ENCODE peak calls at places on chromosomes 12 and 14, in nine cellular contexts. One of them, this sample, is unnamed.

GRCh38 chr14:60067911-60068310 is 23.8 kb upstream of the PCNX4 start:
- DNase-seq in Right ventricle myocardium superior: no peak
- DNase-seq in aorta: no peak
- DNase-seq in RPMI7951: no peak
- DNase-seq in iPS-NIHi11: no peak
- DNase-seq in activated CD4-positive, alpha-beta T cell treated with anti-CD3 and anti-CD28 coated beads, Interleukin-2, amount 10 ng/mL, durations not matched to agents 7 days and 5 days: no peak
- DNase-seq in NCI-H748 treated with DMSO at 0.1 percent for 48 hours: no peak
- DNase-seq in Kasumi-1: no peak
- DNase-seq in cardiac muscle cell: no peak
- DNase-seq in this sample: no peak

GRCh38 chr14:86646688-86647687 is 1117.0 kb downstream of the FLRT2 start:
- DNase-seq in iPS-NIHi11: no peak
- DNase-seq in NCI-H748 treated with DMSO at 0.1 percent for 48 hours: no peak
- DNase-seq in aorta: no peak
- DNase-seq in Kasumi-1: peak; percentile 54
- DNase-seq in activated CD4-positive, alpha-beta T cell treated with anti-CD3 and anti-CD28 coated beads, Interleukin-2, amount 10 ng/mL, durations not matched to agents 7 days and 5 days: no peak
- DNase-seq in Right ventricle myocardium superior: no peak
- DNase-seq in RPMI7951: no peak
- DNase-seq in cardiac muscle cell: no peak
- DNase-seq in this sample: no peak

GRCh38 chr12:85385406-85385805 is 105.4 kb downstream of the ALX1 start:
- DNase-seq in aorta: no peak
- DNase-seq in iPS-NIHi11: no peak
- DNase-seq in RPMI7951: no peak
- DNase-seq in activated CD4-positive, alpha-beta T cell treated with anti-CD3 and anti-CD28 coated beads, Interleukin-2, amount 10 ng/mL, durations not matched to agents 7 days and 5 days: no peak
- DNase-seq in cardiac muscle cell: no peak
- DNase-seq in Kasumi-1: no peak
- DNase-seq in Right ventricle myocardium superior: no peak
- DNase-seq in NCI-H748 treated with DMSO at 0.1 percent for 48 hours: no peak
- DNase-seq in this sample: no peak

GRCh38 chr12:95218164-95218851 is 701 bp downstream of the VEZT start:
- DNase-seq in Kasumi-1: peak; percentile 56
- DNase-seq in RPMI7951: peak; percentile 75
- DNase-seq in cardiac muscle cell: no peak
- DNase-seq in Right ventricle myocardium superior: no peak
- DNase-seq in activated CD4-positive, alpha-beta T cell treated with anti-CD3 and anti-CD28 coated beads, Interleukin-2, amount 10 ng/mL, durations not matched to agents 7 days and 5 days: peak; percentile 50
- DNase-seq in aorta: no peak
- DNase-seq in NCI-H748 treated with DMSO at 0.1 percent for 48 hours: peak; percentile 75
- DNase-seq in iPS-NIHi11: no peak
- DNase-seq in this sample: peak; percentile 78

GRCh38 chr12:108645686-108646596 is 12.2 kb upstream of the SELPLG start:
- DNase-seq in activated CD4-positive, alpha-beta T cell treated with anti-CD3 and anti-CD28 coated beads, Interleukin-2, amount 10 ng/mL, durations not matched to agents 7 days and 5 days: no peak
- DNase-seq in Kasumi-1: peak; percentile 59
- DNase-seq in iPS-NIHi11: no peak
- DNase-seq in cardiac muscle cell: no peak
- DNase-seq in NCI-H748 treated with DMSO at 0.1 percent for 48 hours: no peak
- DNase-seq in Right ventricle myocardium superior: no peak
- DNase-seq in aorta: no peak
- DNase-seq in RPMI7951: no peak
- DNase-seq in this sample: no peak

GRCh38 chr14:63486729-63487128 is 56.4 kb downstream of the PPP2R5E start:
- DNase-seq in iPS-NIHi11: no peak
- DNase-seq in RPMI7951: no peak
- DNase-seq in cardiac muscle cell: no peak
- DNase-seq in Right ventricle myocardium superior: no peak
- DNase-seq in NCI-H748 treated with DMSO at 0.1 percent for 48 hours: no peak
- DNase-seq in activated CD4-positive, alpha-beta T cell treated with anti-CD3 and anti-CD28 coated beads, Interleukin-2, amount 10 ng/mL, durations not matched to agents 7 days and 5 days: no peak
- DNase-seq in aorta: no peak
- DNase-seq in Kasumi-1: no peak
- DNase-seq in this sample: no peak

GRCh38 chr12:21913823-21914222 is 27.4 kb downstream of the ABCC9 start:
- DNase-seq in cardiac muscle cell: no peak
- DNase-seq in iPS-NIHi11: no peak
- DNase-seq in Kasumi-1: no peak
- DNase-seq in activated CD4-positive, alpha-beta T cell treated with anti-CD3 and anti-CD28 coated beads, Interleukin-2, amount 10 ng/mL, durations not matched to agents 7 days and 5 days: no peak
- DNase-seq in aorta: no peak
- DNase-seq in RPMI7951: no peak
- DNase-seq in Right ventricle myocardium superior: no peak
- DNase-seq in NCI-H748 treated with DMSO at 0.1 percent for 48 hours: no peak
- DNase-seq in this sample: no peak

GRCh38 chr12:87953257-87953860 is 75.8 kb downstream of the C12orf50 start:
- DNase-seq in activated CD4-positive, alpha-beta T cell treated with anti-CD3 and anti-CD28 coated beads, Interleukin-2, amount 10 ng/mL, durations not matched to agents 7 days and 5 days: no peak
- DNase-seq in aorta: no peak
- DNase-seq in Kasumi-1: peak; percentile 87
- DNase-seq in Right ventricle myocardium superior: no peak
- DNase-seq in cardiac muscle cell: peak; percentile 37
- DNase-seq in NCI-H748 treated with DMSO at 0.1 percent for 48 hours: peak; percentile 15
- DNase-seq in RPMI7951: peak; percentile 10
- DNase-seq in iPS-NIHi11: peak; percentile 49
- DNase-seq in this sample: peak; percentile 70

GRCh38 chr14:53881161-53881846 is 75.3 kb downstream of the BMP4 start:
- DNase-seq in iPS-NIHi11: no peak
- DNase-seq in Right ventricle myocardium superior: no peak
- DNase-seq in cardiac muscle cell: no peak
- DNase-seq in aorta: no peak
- DNase-seq in NCI-H748 treated with DMSO at 0.1 percent for 48 hours: no peak
- DNase-seq in activated CD4-positive, alpha-beta T cell treated with anti-CD3 and anti-CD28 coated beads, Interleukin-2, amount 10 ng/mL, durations not matched to agents 7 days and 5 days: no peak
- DNase-seq in Kasumi-1: no peak
- DNase-seq in RPMI7951: peak; percentile 16
- DNase-seq in this sample: no peak

GRCh38 chr12:2642176-2642892 is 152.4 kb upstream of the FKBP4 start:
- DNase-seq in NCI-H748 treated with DMSO at 0.1 percent for 48 hours: no peak
- DNase-seq in activated CD4-positive, alpha-beta T cell treated with anti-CD3 and anti-CD28 coated beads, Interleukin-2, amount 10 ng/mL, durations not matched to agents 7 days and 5 days: peak; percentile 13
- DNase-seq in Kasumi-1: no peak
- DNase-seq in cardiac muscle cell: no peak
- DNase-seq in iPS-NIHi11: no peak
- DNase-seq in Right ventricle myocardium superior: no peak
- DNase-seq in aorta: no peak
- DNase-seq in RPMI7951: no peak
- DNase-seq in this sample: no peak

GRCh38 chr12:49622501-49623141 is 740 bp upstream of the PRPF40B start:
- DNase-seq in NCI-H748 treated with DMSO at 0.1 percent for 48 hours: no peak
- DNase-seq in iPS-NIHi11: peak; percentile 56
- DNase-seq in cardiac muscle cell: peak; percentile 59
- DNase-seq in aorta: no peak
- DNase-seq in Right ventricle myocardium superior: peak; percentile 49
- DNase-seq in activated CD4-positive, alpha-beta T cell treated with anti-CD3 and anti-CD28 coated beads, Interleukin-2, amount 10 ng/mL, durations not matched to agents 7 days and 5 days: peak; percentile 71
- DNase-seq in Kasumi-1: peak; percentile 24
- DNase-seq in RPMI7951: no peak
- DNase-seq in this sample: peak; percentile 43

GRCh38 chr12:121784460-121784859 is 9.0 kb downstream of the RHOF start:
- DNase-seq in activated CD4-positive, alpha-beta T cell treated with anti-CD3 and anti-CD28 coated beads, Interleukin-2, amount 10 ng/mL, durations not matched to agents 7 days and 5 days: no peak
- DNase-seq in iPS-NIHi11: no peak
- DNase-seq in NCI-H748 treated with DMSO at 0.1 percent for 48 hours: no peak
- DNase-seq in RPMI7951: peak; percentile 88
- DNase-seq in Right ventricle myocardium superior: no peak
- DNase-seq in cardiac muscle cell: no peak
- DNase-seq in Kasumi-1: no peak
- DNase-seq in aorta: no peak
- DNase-seq in this sample: no peak

GRCh38 chr14:101233861-101234587 is 327.3 kb upstream of the DIO3 start:
- DNase-seq in Kasumi-1: no peak
- DNase-seq in RPMI7951: no peak
- DNase-seq in Right ventricle myocardium superior: no peak
- DNase-seq in activated CD4-positive, alpha-beta T cell treated with anti-CD3 and anti-CD28 coated beads, Interleukin-2, amount 10 ng/mL, durations not matched to agents 7 days and 5 days: no peak
- DNase-seq in aorta: no peak
- DNase-seq in iPS-NIHi11: no peak
- DNase-seq in cardiac muscle cell: no peak
- DNase-seq in NCI-H748 treated with DMSO at 0.1 percent for 48 hours: no peak
- DNase-seq in this sample: no peak

GRCh38 chr12:4440187-4440941 is 5.3 kb downstream of the FGF6 start:
- DNase-seq in NCI-H748 treated with DMSO at 0.1 percent for 48 hours: no peak
- DNase-seq in Right ventricle myocardium superior: no peak
- DNase-seq in aorta: no peak
- DNase-seq in iPS-NIHi11: no peak
- DNase-seq in RPMI7951: no peak
- DNase-seq in activated CD4-positive, alpha-beta T cell treated with anti-CD3 and anti-CD28 coated beads, Interleukin-2, amount 10 ng/mL, durations not matched to agents 7 days and 5 days: no peak
- DNase-seq in Kasumi-1: no peak
- DNase-seq in cardiac muscle cell: no peak
- DNase-seq in this sample: no peak

GRCh38 chr12:94148841-94149780 is 734 bp downstream of the PLXNC1 start:
- DNase-seq in iPS-NIHi11: peak; percentile 83
- DNase-seq in RPMI7951: peak; percentile 23
- DNase-seq in NCI-H748 treated with DMSO at 0.1 percent for 48 hours: peak; percentile 38
- DNase-seq in Kasumi-1: peak; percentile 18
- DNase-seq in activated CD4-positive, alpha-beta T cell treated with anti-CD3 and anti-CD28 coated beads, Interleukin-2, amount 10 ng/mL, durations not matched to agents 7 days and 5 days: peak; percentile 45
- DNase-seq in Right ventricle myocardium superior: peak; percentile 58
- DNase-seq in aorta: peak; percentile 69
- DNase-seq in cardiac muscle cell: peak; percentile 64
- DNase-seq in this sample: no peak